ENCODE peak calls at places on chromosomes 11 and 22, in six cellular contexts. X, F, Q, V, N and L are unnamed samples.

GRCh38 chr11:34160049-34160721 is 54.8 kb downstream of the NAT10 start:
- DNase-seq in Q (peak), V (no peak), N (peak), F (no peak), X (no peak), L (no peak)

GRCh38 chr11:76008474-76008873 is 193.5 kb downstream of the UVRAG start:
- DNase-seq in X (no peak), V (no peak), Q (peak), F (peak), N (no peak), L (peak)

GRCh38 chr11:12234216-12234615 is 123.8 kb downstream of the MICAL2 start:
- DNase-seq in V (no peak), X (no peak), N (no peak), Q (peak), F (peak), L (no peak)

GRCh38 chr11:110303414-110303826 is 7.0 kb upstream of the RDX start:
- DNase-seq in N (no peak), V (no peak), X (no peak), Q (no peak), F (no peak), L (no peak)

GRCh38 chr11:11841121-11841604 is 609 bp upstream of the USP47 start:
- DNase-seq in Q (peak), F (peak), V (no peak), N (peak), X (no peak), L (no peak)

GRCh38 chr22:39241632-39242388 is 3.0 kb downstream of the PDGFB start:
- DNase-seq in F (no peak), X (peak), N (peak), Q (no peak), V (no peak), L (no peak)

GRCh38 chr11:24767411-24767810 is 270.6 kb downstream of the LUZP2 start:
- DNase-seq in Q (no peak), V (no peak), F (no peak), X (no peak), N (no peak), L (no peak)

GRCh38 chr11:65822760-65823528 is 10.8 kb upstream of the SNX32 start:
- DNase-seq in F (no peak), X (peak), V (no peak), Q (no peak), N (no peak), L (no peak)

GRCh38 chr11:129613076-129613475 is 202.6 kb upstream of the TMEM45B start:
- DNase-seq in V (no peak), Q (no peak), X (no peak), F (no peak), N (no peak), L (no peak)

GRCh38 chr22:20904008-20904979 is 12.9 kb upstream of the CRKL start:
- DNase-seq in Q (peak), X (no peak), F (peak), V (peak), N (no peak), L (peak)

GRCh38 chr11:624705-625635 is at the start of gene CDHR5:
- DNase-seq in N (no peak), F (no peak), V (no peak), X (peak), Q (no peak), L (no peak)

GRCh38 chr11:38971141-38971540 is 2373.1 kb upstream of the RAG2 start:
- DNase-seq in V (no peak), X (no peak), F (no peak), N (no peak), Q (no peak), L (peak)

GRCh38 chr11:61967924-61968757 is 707 bp upstream of the FTH1 start:
- DNase-seq in X (peak), N (peak), Q (peak), F (no peak), V (no peak), L (peak)

GRCh38 chr11:35390737-35391682 is 28.3 kb downstream of the SLC1A2 start:
- DNase-seq in V (no peak), X (peak), F (peak), Q (peak), N (no peak), L (peak)

GRCh38 chr11:1091332-1092083 is 16.8 kb downstream of the MUC2 start:
- DNase-seq in F (no peak), X (peak), N (no peak), V (no peak), Q (no peak), L (no peak)

GRCh38 chr11:35040221-35040942 is 98.6 kb upstream of the CD44 start:
- DNase-seq in F (peak), X (no peak), N (no peak), Q (peak), V (no peak), L (peak)

GRCh38 chr22:46963672-46964545 is 201.5 kb downstream of the TBC1D22A start:
- DNase-seq in F (no peak), Q (no peak), X (no peak), N (no peak), V (no peak), L (no peak)

GRCh38 chr11:99268895-99269294 is 248.1 kb downstream of the CNTN5 start:
- DNase-seq in Q (no peak), F (no peak), V (no peak), X (no peak), N (no peak), L (no peak)

GRCh38 chr22:35191412-35191811 is 65.9 kb upstream of the HMGXB4 start:
- DNase-seq in F (peak), V (peak), X (no peak), Q (peak), N (no peak), L (peak)

GRCh38 chr22:19535001-19535400 is 10.8 kb upstream of the CLDN5 start:
- DNase-seq in N (no peak), V (no peak), X (no peak), Q (no peak), F (no peak), L (no peak)

GRCh38 chr11:74685905-74686304 is 45.3 kb downstream of the CHRDL2 start:
- DNase-seq in F (no peak), V (no peak), X (no peak), N (no peak), Q (no peak), L (no peak)

GRCh38 chr11:96391698-96392307 is 2.0 kb downstream of the JRKL start:
- DNase-seq in X (no peak), Q (peak), V (no peak), F (peak), N (no peak), L (no peak)

GRCh38 chr11:120532082-120532481 is 20.5 kb downstream of the GRIK4 start:
- DNase-seq in Q (no peak), V (no peak), X (no peak), N (no peak), F (no peak), L (no peak)

GRCh38 chr22:32781695-32782094 is 19.8 kb upstream of the TIMP3 start:
- DNase-seq in F (no peak), N (no peak), X (no peak), Q (no peak), V (no peak), L (no peak)

GRCh38 chr11:105738972-105739574 is 129.2 kb downstream of the GRIA4 start:
- DNase-seq in X (no peak), F (no peak), Q (no peak), N (no peak), V (no peak), L (no peak)

GRCh38 chr11:8099291-8099899 is 18.4 kb downstream of the TUB start:
- DNase-seq in Q (peak), X (peak), V (peak), N (peak), F (peak), L (peak)

GRCh38 chr11:71215372-71215965 is 36.9 kb downstream of the SHANK2 start:
- DNase-seq in N (peak), V (no peak), F (no peak), X (no peak), Q (no peak), L (no peak)

GRCh38 chr11:114075891-114076441 is 16.5 kb downstream of the ZBTB16 start:
- DNase-seq in X (no peak), V (no peak), Q (peak), F (peak), N (peak), L (no peak)
- H3K4me3 ChIP-seq in X (no peak), V (no peak), Q (no peak), F (peak), N (no peak), L (no peak)

GRCh38 chr11:16926868-16927267 is 87.3 kb downstream of the PLEKHA7 start:
- DNase-seq in F (no peak), N (no peak), V (no peak), Q (no peak), X (no peak), L (no peak)

GRCh38 chr11:16923987-16924386 is 90.2 kb downstream of the PLEKHA7 start:
- DNase-seq in V (no peak), F (no peak), Q (no peak), N (no peak), X (no peak), L (no peak)

GRCh38 chr11:16924462-16924825 is 89.8 kb downstream of the PLEKHA7 start:
- DNase-seq in F (no peak), X (no peak), N (peak), V (no peak), Q (no peak), L (no peak)

GRCh38 chr11:16925495-16926065 is 88.6 kb downstream of the PLEKHA7 start:
- DNase-seq in N (peak), V (no peak), X (peak), Q (peak), F (no peak), L (peak)

GRCh38 chr11:16924826-16925494 is 89.3 kb downstream of the PLEKHA7 start:
- DNase-seq in V (no peak), N (peak), X (peak), F (peak), Q (peak), L (peak)
- H3K4me3 ChIP-seq in V (no peak), N (peak), X (peak), F (peak), Q (peak), L (peak)

GRCh38 chr11:118689852-118690552 is 10.6 kb upstream of the TREH start:
- DNase-seq in N (peak), F (peak), V (peak), X (peak), Q (peak), L (peak)

GRCh38 chr11:118688851-118689502 is 9.5 kb upstream of the TREH start:
- DNase-seq in X (peak), Q (no peak), V (no peak), F (no peak), N (no peak), L (no peak)

GRCh38 chr11:118687906-118688305 is 8.5 kb upstream of the TREH start:
- DNase-seq in V (no peak), F (no peak), N (no peak), Q (no peak), X (no peak), L (no peak)

GRCh38 chr11:118690553-118691304 is 11.3 kb upstream of the TREH start:
- DNase-seq in N (no peak), V (no peak), F (no peak), X (no peak), Q (no peak), L (no peak)

DNA sequence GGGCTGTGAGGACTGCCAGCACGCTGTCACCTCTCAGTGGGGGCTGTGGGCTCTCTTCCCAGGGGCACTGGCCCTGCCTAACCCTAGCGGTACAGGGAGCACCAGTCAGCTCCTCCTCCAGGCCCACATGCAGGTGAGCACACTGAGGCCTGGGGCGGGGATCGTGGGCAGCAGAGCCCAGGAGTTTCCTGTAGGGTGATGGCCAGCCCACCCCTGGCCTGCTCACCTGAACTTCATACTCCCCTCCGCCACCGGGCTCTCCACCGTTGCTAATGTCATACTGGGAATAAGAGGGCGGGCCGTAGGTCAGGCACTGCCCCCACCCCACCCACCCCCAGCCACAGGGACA is 10.0 kb upstream of the TREH start:
- DNase-seq in V (no peak), N (no peak), Q (no peak), X (no peak), F (no peak), L (no peak)
- H3K4me3 ChIP-seq in V (peak), N (peak), Q (no peak), X (peak), F (peak), L (no peak)

GRCh38 chr11:22666320-22666699 is at the start of gene GAS2:
- DNase-seq in F (no peak), V (no peak), X (no peak), N (no peak), Q (no peak), L (no peak)
- H3K4me3 ChIP-seq in F (no peak), V (no peak), X (peak), N (peak), Q (peak), L (peak)

GRCh38 chr22:50085211-50085999 is at the start of gene MLC1:
- DNase-seq in X (no peak), Q (no peak), N (peak), F (no peak), V (no peak), L (no peak)
- H3K4me3 ChIP-seq in X (no peak), Q (no peak), N (no peak), F (no peak), V (no peak), L (no peak)

GRCh38 chr11:46389450-46390330 is 1.9 kb downstream of the CHRM4 start:
- DNase-seq in N (peak), Q (peak), X (peak), F (peak), V (no peak), L (peak)

GRCh38 chr11:46391186-46391577 is 394 bp downstream of the CHRM4 start:
- DNase-seq in V (no peak), X (no peak), N (no peak), F (no peak), Q (no peak), L (no peak)

GRCh38 chr11:46388619-46389449 is 2.7 kb downstream of the CHRM4 start:
- DNase-seq in Q (no peak), N (peak), F (no peak), X (no peak), V (no peak), L (no peak)

GRCh38 chr11:46391578-46392420 is at the start of gene CHRM4:
- DNase-seq in V (no peak), F (peak), Q (no peak), X (peak), N (peak), L (peak)

GRCh38 chr11:46390331-46391171 is 1.0 kb downstream of the CHRM4 start:
- DNase-seq in N (peak), Q (no peak), X (no peak), V (no peak), F (no peak), L (no peak)
- H3K4me3 ChIP-seq in N (peak), Q (no peak), X (no peak), V (no peak), F (no peak), L (no peak)

DNA sequence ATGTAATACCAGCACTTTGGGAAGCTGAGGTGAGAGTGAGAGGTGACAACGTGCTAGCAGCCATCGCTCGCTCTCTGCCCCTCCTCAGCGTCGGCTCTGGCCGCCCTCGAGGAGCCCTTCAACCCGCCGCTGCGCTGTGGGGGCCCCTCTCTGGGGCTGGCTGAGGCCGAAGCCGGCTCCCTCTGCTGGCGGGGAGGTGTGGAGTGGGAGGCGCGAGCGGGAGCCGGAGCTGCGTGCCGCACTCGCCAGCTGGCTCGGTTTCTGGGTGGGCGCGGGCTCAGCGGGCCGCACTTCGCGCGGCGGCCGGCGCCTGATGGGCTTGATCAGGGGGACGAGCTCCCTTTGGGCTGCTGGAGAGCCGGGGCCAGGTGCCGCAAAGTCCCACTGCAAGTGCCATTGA is 98.9 kb upstream of the UBASH3B start:
- DNase-seq in F (no peak), Q (no peak), V (no peak), X (no peak), N (peak), L (no peak)
- H3K4me3 ChIP-seq in F (no peak), Q (no peak), V (peak), X (peak), N (peak), L (no peak)